ENCODE peak calls at places on chromosome 7, in four cellular contexts. A, T, J and Z are unnamed samples.

GRCh38 chr7:28988818-28989595 is 30.9 kb upstream of the TRIL start:
- DNase-seq in J (no peak), A (peak), T (peak), Z (no peak)

GRCh38 chr7:155852426-155853301 is 40.4 kb upstream of the SHH start:
- DNase-seq in J (no peak), T (no peak), A (no peak), Z (no peak)

GRCh38 chr7:150727381-150727780 is 9.8 kb upstream of the GIMAP5 start:
- DNase-seq in J (no peak), A (no peak), T (no peak), Z (no peak)

GRCh38 chr7:158187055-158187770 is 400.4 kb downstream of the PTPRN2 start:
- DNase-seq in J (no peak), A (no peak), T (no peak), Z (no peak)

GRCh38 chr7:32357535-32358277 is 132.5 kb downstream of the LSM5 start:
- DNase-seq in J (no peak), T (peak), A (no peak), Z (peak)

GRCh38 chr7:34155225-34155908 is 250.0 kb downstream of the BMPER start:
- DNase-seq in T (peak), J (no peak), A (peak), Z (peak)

GRCh38 chr7:133554330-133554729 is 301.5 kb downstream of the EXOC4 start:
- DNase-seq in T (no peak), J (no peak), A (no peak), Z (no peak)

GRCh38 chr7:41385996-41386395 is 316.9 kb downstream of the INHBA start:
- DNase-seq in A (no peak), T (peak), J (no peak), Z (peak)

GRCh38 chr7:112938895-112939588 is 147.6 kb downstream of the GPR85 start:
- DNase-seq in A (peak), J (peak), T (peak), Z (peak)